ENCODE peak calls at places on chromosome 16, in six cellular contexts. W is cardiac septum, J is BE2C, P is osteocyte, X is bronchial epithelial cell, A is Daoy. F is an unnamed sample.

GRCh38 chr16:66608241-66609138 is 4.0 kb downstream of the CMTM3 start:
- DNase-seq in J (peak; percentile 93), X (peak; percentile 77), A (peak; percentile 88), W (peak; percentile 92), P (peak; percentile 95), F (peak; percentile 94)

GRCh38 chr16:47779201-47780016 is 318.3 kb downstream of the PHKB start:
- DNase-seq in X (no peak), W (no peak), P (no peak), A (peak; percentile 35), J (peak; percentile 10), F (no peak)

GRCh38 chr16:56270828-56271227 is 79.5 kb downstream of the GNAO1 start:
- DNase-seq in J (no peak), X (no peak), W (peak; percentile 38), A (no peak), P (no peak), F (no peak)

GRCh38 chr16:85078176-85078700 is 34.0 kb downstream of the CIBAR2 start:
- DNase-seq in X (no peak), A (no peak), P (no peak), W (no peak), J (no peak), F (no peak)

GRCh38 chr16:67021321-67021720 is 7.6 kb upstream of the CBFB start:
- DNase-seq in P (peak; percentile 49), A (no peak), W (peak; percentile 4), J (no peak), X (no peak), F (no peak)

GRCh38 chr16:1002399-1003161 is 21.0 kb downstream of the SOX8 start:
- DNase-seq in P (no peak), J (peak; percentile 51), A (peak; percentile 91), W (no peak), X (no peak), F (peak; percentile 93)

GRCh38 chr16:2030036-2030435 is 3.3 kb downstream of the NHERF2 start:
- DNase-seq in J (no peak), P (no peak), A (no peak), X (no peak), W (no peak), F (no peak)

GRCh38 chr16:14559809-14560227 is 70.2 kb downstream of the PARN start:
- DNase-seq in J (no peak), A (no peak), X (peak; percentile 37), P (no peak), W (no peak), F (no peak)

GRCh38 chr16:57863434-57864160 is 61.3 kb upstream of the KIFC3 start:
- DNase-seq in X (peak; percentile 59), J (peak; percentile 57), P (peak; percentile 86), W (no peak), A (peak; percentile 64), F (peak; percentile 77)

GRCh38 chr16:1674751-1675664 is 3.1 kb upstream of the JPT2 start:
- DNase-seq in X (peak; percentile 52), W (no peak), J (no peak), P (no peak), A (peak; percentile 67), F (peak; percentile 49)

GRCh38 chr16:75471723-75472634 is 7.5 kb upstream of the TMEM170A start:
- DNase-seq in P (no peak), X (peak; percentile 59), J (peak; percentile 61), A (peak; percentile 38), W (no peak), F (peak; percentile 70)

GRCh38 chr16:89291776-89292175 is 74.3 kb downstream of the ZNF778 start:
- DNase-seq in J (no peak), P (no peak), W (no peak), A (no peak), X (no peak), F (no peak)

GRCh38 chr16:10587622-10588021 is 7.2 kb upstream of the EMP2 start:
- DNase-seq in J (no peak), X (no peak), W (no peak), A (no peak), P (no peak), F (no peak)

GRCh38 chr16:70418274-70418992 is 20.5 kb downstream of the ST3GAL2 start:
- DNase-seq in J (no peak), X (no peak), A (no peak), P (no peak), W (no peak), F (no peak)

GRCh38 chr16:54936979-54937672 is 6.5 kb downstream of the IRX5 start:
- DNase-seq in W (no peak), J (no peak), X (peak; percentile 61), A (no peak), P (peak; percentile 88), F (no peak)

GRCh38 chr16:4506450-4506849 is 30.3 kb downstream of the HMOX2 start:
- DNase-seq in P (no peak), J (peak; percentile 63), A (peak; percentile 55), W (no peak), X (peak; percentile 75), F (peak; percentile 84)

GRCh38 chr16:79482011-79482410 is 118.5 kb downstream of the MAF start:
- DNase-seq in W (no peak), J (no peak), X (no peak), A (no peak), P (no peak), F (no peak)

GRCh38 chr16:867421-868385 is 67.2 kb upstream of the GNG13 start:
- DNase-seq in P (no peak), W (no peak), J (no peak), X (no peak), A (no peak), F (peak; percentile 88)

GRCh38 chr16:79599837-79600635 is 501 bp downstream of the MAF start:
- DNase-seq in X (no peak), A (peak; percentile 70), J (no peak), W (no peak), P (peak; percentile 87), F (peak; percentile 55)

GRCh38 chr16:54630284-54630967 is 300.2 kb upstream of the IRX5 start:
- DNase-seq in W (no peak), X (peak; percentile 85), J (no peak), A (peak; percentile 19), P (no peak), F (no peak)

GRCh38 chr16:63981639-63982038 is 1140.2 kb downstream of the CDH11 start:
- DNase-seq in A (no peak), X (no peak), W (no peak), P (no peak), J (no peak), F (no peak)

GRCh38 chr16:354971-355441 is 2.5 kb upstream of the AXIN1 start:
- DNase-seq in J (no peak), W (no peak), X (no peak), A (no peak), P (no peak), F (no peak)

GRCh38 chr16:53805113-53805512 is 101.2 kb downstream of the FTO start:
- DNase-seq in A (no peak), P (no peak), W (no peak), J (no peak), X (no peak), F (no peak)

GRCh38 chr16:88599825-88600538 is 29.8 kb downstream of the ZC3H18 start:
- DNase-seq in P (no peak), J (no peak), A (no peak), W (no peak), X (no peak), F (no peak)

GRCh38 chr16:58127634-58128033 is 1.5 kb downstream of the CFAP20 start:
- DNase-seq in W (no peak), A (no peak), X (no peak), J (no peak), P (no peak), F (no peak)

GRCh38 chr16:47045023-47045422 is 71.5 kb upstream of the DNAJA2 start:
- DNase-seq in P (no peak), X (no peak), W (no peak), J (no peak), A (no peak), F (no peak)

GRCh38 chr16:14285542-14286380 is 214.6 kb downstream of the MRTFB start:
- DNase-seq in P (peak; percentile 98), A (peak; percentile 97), J (peak; percentile 92), X (peak; percentile 81), W (peak; percentile 93), F (peak; percentile 98)

GRCh38 chr16:89425523-89425922 is 64.8 kb downstream of the ANKRD11 start:
- DNase-seq in P (no peak), J (no peak), X (no peak), A (no peak), W (no peak), F (no peak)

GRCh38 chr16:2913603-2914002 is 1.9 kb downstream of the FLYWCH1 start:
- DNase-seq in A (no peak), P (no peak), J (no peak), X (no peak), W (no peak), F (no peak)

GRCh38 chr16:16120382-16121184 is 102.7 kb downstream of the ABCC6 start:
- DNase-seq in W (peak; percentile 80), X (no peak), P (no peak), A (no peak), J (peak; percentile 58), F (no peak)

GRCh38 chr16:3065742-3066439 is 451 bp downstream of the IL32 start:
- DNase-seq in X (no peak), P (no peak), J (no peak), W (no peak), A (no peak), F (peak; percentile 39)

GRCh38 chr16:25192096-25192495 is 24.7 kb upstream of the AQP8 start:
- DNase-seq in J (no peak), W (no peak), P (no peak), X (no peak), A (peak; percentile 8), F (peak; percentile 63)

GRCh38 chr16:57009641-57010170 is 20.3 kb downstream of the NLRC5 start:
- DNase-seq in A (no peak), W (no peak), X (no peak), J (no peak), P (no peak), F (no peak)

GRCh38 chr16:27314161-27314723 is 468 bp downstream of the IL4R start:
- DNase-seq in A (peak; percentile 64), J (no peak), W (peak; percentile 86), P (no peak), X (peak; percentile 87), F (peak; percentile 83)

GRCh38 chr16:30458561-30459394 is 13.1 kb upstream of the SEPHS2 start:
- DNase-seq in P (no peak), J (no peak), X (no peak), A (peak; percentile 5), W (peak; percentile 82), F (no peak)